ENCODE peak calls at places on chromosomes 16 and 17, in six cellular contexts. F is dorsolateral prefrontal cortex, A is HTR-8/SVneo, Q is cardiac fibroblast, Y is lower lobe of right lung, O is amniotic stem cell. J is an unnamed sample.

GRCh38 chr17:40224707-40225092 is 5.6 kb downstream of the WIPF2 start:
- DNase-seq in F (peak), A (no peak), Q (peak), Y (no peak), O (no peak), J (peak)

GRCh38 chr16:82660966-82661365 is 34.2 kb downstream of the CDH13 start:
- DNase-seq in F (no peak), A (no peak), Q (no peak), Y (no peak), O (no peak), J (no peak)

GRCh38 chr17:82338858-82339633 is 5.5 kb upstream of the SECTM1 start:
- DNase-seq in F (no peak), A (peak), Q (peak), Y (no peak), O (no peak), J (no peak)

GRCh38 chr17:71342726-71343125 is 778.1 kb upstream of the SOX9 start:
- DNase-seq in F (no peak), A (no peak), Q (no peak), Y (no peak), O (no peak), J (no peak)

GRCh38 chr16:55051571-55051970 is 120.9 kb downstream of the IRX5 start:
- DNase-seq in F (no peak), A (no peak), Q (no peak), Y (no peak), O (no peak), J (no peak)

GRCh38 chr16:75319513-75320401 is 68.3 kb upstream of the BCAR1 start:
- DNase-seq in F (no peak), A (peak), Q (peak), Y (no peak), O (peak), J (peak)

GRCh38 chr17:36890398-36891190 is 46.7 kb upstream of the LHX1 start:
- DNase-seq in F (no peak), A (no peak), Q (no peak), Y (no peak), O (no peak), J (no peak)

GRCh38 chr16:85479972-85480726 is 133.0 kb upstream of the GSE1 start:
- DNase-seq in F (no peak), A (no peak), Q (no peak), Y (peak), O (no peak), J (no peak)

GRCh38 chr17:74055508-74056160 is 147.8 kb upstream of the RPL38 start:
- DNase-seq in F (peak), A (no peak), Q (no peak), Y (no peak), O (no peak), J (no peak)

GRCh38 chr16:25679468-25680010 is 12.2 kb upstream of the HS3ST4 start:
- DNase-seq in F (no peak), A (no peak), Q (no peak), Y (no peak), O (no peak), J (no peak)

GRCh38 chr16:3938843-3939624 is 58.5 kb upstream of the CREBBP start:
- DNase-seq in F (peak), A (peak), Q (peak), Y (peak), O (peak), J (peak)

GRCh38 chr17:56176101-56176500 is 22.8 kb downstream of the ANKFN1 start:
- DNase-seq in F (no peak), A (peak), Q (no peak), Y (no peak), O (no peak), J (no peak)

GRCh38 chr16:65283238-65283651 is 161.4 kb upstream of the CDH11 start:
- DNase-seq in F (no peak), A (no peak), Q (no peak), Y (no peak), O (no peak), J (no peak)

GRCh38 chr17:35587074-35587961 is at the start of gene AP2B1:
- DNase-seq in F (peak), A (peak), Q (peak), Y (peak), O (peak), J (peak)

GRCh38 chr16:22675745-22676540 is 138.0 kb upstream of the HS3ST2 start:
- DNase-seq in F (no peak), A (no peak), Q (no peak), Y (no peak), O (no peak), J (no peak)

GRCh38 chr17:40323731-40324650 is 15.0 kb downstream of the RARA start:
- DNase-seq in F (no peak), A (no peak), Q (peak), Y (peak), O (no peak), J (no peak)

GRCh38 chr16:30923554-30924085 is at the start of gene FBXL19:
- DNase-seq in F (no peak), A (no peak), Q (no peak), Y (peak), O (no peak), J (no peak)

GRCh38 chr16:84643180-84643583 is 5.1 kb upstream of the KLHL36 start:
- DNase-seq in F (no peak), A (peak), Q (peak), Y (peak), O (peak), J (no peak)

GRCh38 chr17:37283414-37283961 is 92.3 kb upstream of the C17orf78 start:
- DNase-seq in F (no peak), A (no peak), Q (peak), Y (no peak), O (no peak), J (no peak)

GRCh38 chr17:38543403-38544174 is 62.2 kb downstream of the SRCIN1 start:
- DNase-seq in F (no peak), A (no peak), Q (no peak), Y (peak), O (no peak), J (no peak)

GRCh38 chr17:74873874-74874614 is 1.2 kb upstream of the FDXR start:
- DNase-seq in F (no peak), A (peak), Q (no peak), Y (no peak), O (no peak), J (peak)

GRCh38 chr17:75155191-75155601 is 884 bp upstream of the JPT1 start:
- DNase-seq in F (no peak), A (no peak), Q (no peak), Y (no peak), O (no peak), J (no peak)

GRCh38 chr17:8904201-8904600 is 36.7 kb upstream of the PIK3R6 start:
- DNase-seq in F (no peak), A (no peak), Q (no peak), Y (no peak), O (no peak), J (no peak)

GRCh38 chr17:72726936-72727335 is 365.6 kb downstream of the SLC39A11 start:
- DNase-seq in F (no peak), A (no peak), Q (no peak), Y (no peak), O (no peak), J (no peak)

GRCh38 chr17:7610641-7611040 is 4.1 kb downstream of the FXR2 start:
- DNase-seq in F (peak), A (no peak), Q (no peak), Y (peak), O (no peak), J (no peak)

GRCh38 chr17:77418609-77419008 is 277.8 kb downstream of the SEC14L1 start:
- DNase-seq in F (no peak), A (no peak), Q (no peak), Y (no peak), O (no peak), J (no peak)

GRCh38 chr17:82439194-82439828 is 11.2 kb downstream of the CYBC1 start:
- DNase-seq in F (no peak), A (no peak), Q (no peak), Y (no peak), O (no peak), J (no peak)

GRCh38 chr16:54931041-54931756 is 534 bp downstream of the IRX5 start:
- DNase-seq in F (no peak), A (no peak), Q (peak), Y (peak), O (peak), J (no peak)

GRCh38 chr17:1055751-1056645 is 59.1 kb downstream of the TIMM22 start:
- DNase-seq in F (peak), A (peak), Q (peak), Y (peak), O (no peak), J (no peak)

GRCh38 chr16:20073203-20074088 is at the start of gene GPR139:
- DNase-seq in F (no peak), A (no peak), Q (no peak), Y (no peak), O (no peak), J (no peak)

GRCh38 chr17:44183024-44183423 is 3.7 kb upstream of the TMUB2 start:
- DNase-seq in F (no peak), A (no peak), Q (no peak), Y (no peak), O (no peak), J (no peak)